ENCODE peak calls at places on chromosomes 6 and 20, in ten cellular contexts. One of them, this sample, is unnamed.

GRCh38 chr6:153210083-153210482 is 79.0 kb upstream of the RGS17 start:
- DNase-seq in PC-9: no peak
- DNase-seq in lower lobe of right lung: no peak
- DNase-seq in right atrium auricular region: no peak
- DNase-seq in cardiac fibroblast: peak
- DNase-seq in A549: no peak
- DNase-seq in AG09309: no peak
- DNase-seq in fibroblast of lung: peak
- DNase-seq in cardiac muscle cell: peak
- DNase-seq in psoas muscle: no peak
- DNase-seq in this sample: no peak

GRCh38 chr6:14373648-14374437 is 256.3 kb downstream of the CD83 start:
- DNase-seq in PC-9: no peak
- DNase-seq in lower lobe of right lung: no peak
- DNase-seq in right atrium auricular region: no peak
- DNase-seq in cardiac fibroblast: no peak
- DNase-seq in A549: no peak
- DNase-seq in AG09309: no peak
- DNase-seq in fibroblast of lung: no peak
- DNase-seq in cardiac muscle cell: no peak
- DNase-seq in psoas muscle: no peak
- DNase-seq in this sample: no peak

GRCh38 chr6:119340766-119341487 is 8.6 kb downstream of the MAN1A1 start:
- DNase-seq in PC-9: no peak
- DNase-seq in lower lobe of right lung: no peak
- DNase-seq in right atrium auricular region: no peak
- DNase-seq in cardiac fibroblast: no peak
- DNase-seq in A549: no peak
- DNase-seq in AG09309: no peak
- DNase-seq in fibroblast of lung: no peak
- DNase-seq in cardiac muscle cell: no peak
- DNase-seq in psoas muscle: no peak
- DNase-seq in this sample: no peak

GRCh38 chr20:8212286-8212685 is 80.2 kb downstream of the PLCB1 start:
- DNase-seq in PC-9: no peak
- DNase-seq in lower lobe of right lung: no peak
- DNase-seq in right atrium auricular region: no peak
- DNase-seq in cardiac fibroblast: peak
- DNase-seq in A549: no peak
- DNase-seq in AG09309: no peak
- DNase-seq in fibroblast of lung: peak
- DNase-seq in cardiac muscle cell: no peak
- DNase-seq in psoas muscle: no peak
- DNase-seq in this sample: no peak

GRCh38 chr20:30488941-30489601 is 768.4 kb upstream of the DEFB115 start:
- DNase-seq in PC-9: no peak
- DNase-seq in lower lobe of right lung: no peak
- DNase-seq in right atrium auricular region: no peak
- DNase-seq in cardiac fibroblast: no peak
- DNase-seq in A549: no peak
- DNase-seq in AG09309: no peak
- DNase-seq in fibroblast of lung: no peak
- DNase-seq in cardiac muscle cell: no peak
- DNase-seq in psoas muscle: no peak
- DNase-seq in this sample: no peak

GRCh38 chr6:40695114-40695513 is 108.0 kb upstream of the LRFN2 start:
- DNase-seq in PC-9: no peak
- DNase-seq in lower lobe of right lung: no peak
- DNase-seq in right atrium auricular region: no peak
- DNase-seq in cardiac fibroblast: no peak
- DNase-seq in A549: no peak
- DNase-seq in AG09309: no peak
- DNase-seq in fibroblast of lung: no peak
- DNase-seq in cardiac muscle cell: no peak
- DNase-seq in psoas muscle: no peak
- DNase-seq in this sample: no peak

GRCh38 chr6:125117818-125118217 is 35.8 kb upstream of the TPD52L1 start:
- DNase-seq in PC-9: no peak
- DNase-seq in lower lobe of right lung: no peak
- DNase-seq in right atrium auricular region: no peak
- DNase-seq in cardiac fibroblast: peak
- DNase-seq in A549: no peak
- DNase-seq in AG09309: no peak
- DNase-seq in fibroblast of lung: no peak
- DNase-seq in cardiac muscle cell: no peak
- DNase-seq in psoas muscle: no peak
- DNase-seq in this sample: peak

GRCh38 chr6:157563611-157564284 is 182.8 kb downstream of the ZDHHC14 start:
- DNase-seq in PC-9: no peak
- DNase-seq in lower lobe of right lung: no peak
- DNase-seq in right atrium auricular region: no peak
- DNase-seq in cardiac fibroblast: no peak
- DNase-seq in A549: no peak
- DNase-seq in AG09309: no peak
- DNase-seq in fibroblast of lung: no peak
- DNase-seq in cardiac muscle cell: no peak
- DNase-seq in psoas muscle: no peak
- DNase-seq in this sample: no peak

GRCh38 chr20:49838546-49838945 is 25.9 kb downstream of the SLC9A8 start:
- DNase-seq in PC-9: no peak
- DNase-seq in lower lobe of right lung: no peak
- DNase-seq in right atrium auricular region: no peak
- DNase-seq in cardiac fibroblast: no peak
- DNase-seq in A549: no peak
- DNase-seq in AG09309: no peak
- DNase-seq in fibroblast of lung: no peak
- DNase-seq in cardiac muscle cell: no peak
- DNase-seq in psoas muscle: no peak
- DNase-seq in this sample: no peak

GRCh38 chr6:151380848-151381205 is 10.5 kb downstream of the ZBTB2 start:
- DNase-seq in PC-9: no peak
- DNase-seq in lower lobe of right lung: no peak
- DNase-seq in right atrium auricular region: no peak
- DNase-seq in cardiac fibroblast: no peak
- DNase-seq in A549: no peak
- DNase-seq in AG09309: no peak
- DNase-seq in fibroblast of lung: no peak
- DNase-seq in cardiac muscle cell: no peak
- DNase-seq in psoas muscle: no peak
- DNase-seq in this sample: no peak

GRCh38 chr6:151381722-151382121 is 9.6 kb downstream of the ZBTB2 start:
- DNase-seq in PC-9: no peak
- DNase-seq in lower lobe of right lung: no peak
- DNase-seq in right atrium auricular region: no peak
- DNase-seq in cardiac fibroblast: no peak
- DNase-seq in A549: no peak
- DNase-seq in AG09309: no peak
- DNase-seq in fibroblast of lung: no peak
- DNase-seq in cardiac muscle cell: no peak
- DNase-seq in psoas muscle: no peak
- DNase-seq in this sample: no peak

GRCh38 chr6:151385177-151385576 is 6.2 kb downstream of the ZBTB2 start:
- DNase-seq in PC-9: no peak
- DNase-seq in lower lobe of right lung: no peak
- DNase-seq in right atrium auricular region: no peak
- DNase-seq in cardiac fibroblast: no peak
- DNase-seq in A549: no peak
- DNase-seq in AG09309: no peak
- DNase-seq in fibroblast of lung: no peak
- DNase-seq in cardiac muscle cell: no peak
- DNase-seq in psoas muscle: no peak
- DNase-seq in this sample: no peak

GRCh38 chr6:151387175-151387574 is 4.2 kb downstream of the ZBTB2 start:
- DNase-seq in PC-9: no peak
- DNase-seq in lower lobe of right lung: no peak
- DNase-seq in right atrium auricular region: no peak
- DNase-seq in cardiac fibroblast: no peak
- DNase-seq in A549: no peak
- DNase-seq in AG09309: no peak
- DNase-seq in fibroblast of lung: no peak
- DNase-seq in cardiac muscle cell: no peak
- DNase-seq in psoas muscle: no peak
- DNase-seq in this sample: no peak

GRCh38 chr6:151384151-151384550 is 7.2 kb downstream of the ZBTB2 start:
- DNase-seq in PC-9: no peak
- DNase-seq in lower lobe of right lung: no peak
- DNase-seq in right atrium auricular region: no peak
- DNase-seq in cardiac fibroblast: no peak
- DNase-seq in A549: no peak
- DNase-seq in AG09309: no peak
- DNase-seq in fibroblast of lung: no peak
- DNase-seq in cardiac muscle cell: no peak
- DNase-seq in psoas muscle: no peak
- DNase-seq in this sample: no peak
- H3K4me3 ChIP-seq in PC-9: no peak
- H3K4me3 ChIP-seq in lower lobe of right lung: no peak
- H3K4me3 ChIP-seq in right atrium auricular region: no peak
- H3K4me3 ChIP-seq in cardiac fibroblast: no peak
- H3K4me3 ChIP-seq in A549: no peak
- H3K4me3 ChIP-seq in AG09309: no peak
- H3K4me3 ChIP-seq in fibroblast of lung: no peak
- H3K4me3 ChIP-seq in cardiac muscle cell: no peak
- H3K4me3 ChIP-seq in psoas muscle: no peak
- H3K4me3 ChIP-seq in this sample: no peak

DNA sequence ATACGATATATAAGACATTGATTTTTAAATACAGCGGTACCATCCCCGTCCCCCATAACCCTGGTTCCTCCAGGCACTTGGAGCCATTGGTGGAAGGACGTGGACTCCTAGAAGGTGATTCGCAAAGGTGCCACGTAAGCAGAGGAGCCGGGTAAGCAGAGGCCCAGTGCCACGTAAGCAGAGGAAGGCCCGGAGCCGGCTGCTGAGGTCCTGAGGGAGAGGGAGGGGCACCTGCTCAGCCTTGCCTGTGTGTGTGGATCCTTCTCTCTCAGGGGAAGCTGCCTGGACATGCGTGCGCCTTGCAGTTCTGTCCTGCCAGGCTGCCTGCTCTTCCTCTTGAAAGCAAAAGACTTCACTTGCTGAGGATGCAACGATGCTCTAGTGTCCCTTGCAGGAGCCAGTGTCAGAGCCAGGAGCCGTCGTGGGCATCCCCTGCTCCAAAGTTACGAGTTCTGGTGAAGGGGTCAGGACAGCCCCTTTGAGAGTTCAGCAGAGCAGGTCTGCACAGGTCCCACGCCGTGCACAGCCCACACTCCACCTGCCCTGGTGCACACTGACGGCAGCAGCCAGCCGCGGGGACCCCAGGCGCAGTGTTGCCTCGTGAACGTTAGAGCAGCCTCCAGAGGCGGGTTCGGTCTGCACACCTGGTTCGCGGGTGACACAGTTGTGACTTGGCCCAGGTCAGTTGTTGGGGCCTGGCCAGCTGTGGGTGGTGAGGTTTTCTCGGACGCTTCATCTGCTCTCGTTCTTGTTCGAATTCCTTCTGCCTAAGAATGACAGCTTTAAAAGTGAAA is 1.8 kb upstream of the NKAIN4 start:
- DNase-seq in PC-9: no peak
- DNase-seq in lower lobe of right lung: no peak
- DNase-seq in right atrium auricular region: no peak
- DNase-seq in cardiac fibroblast: no peak
- DNase-seq in A549: no peak
- DNase-seq in AG09309: no peak
- DNase-seq in fibroblast of lung: no peak
- DNase-seq in cardiac muscle cell: no peak
- DNase-seq in psoas muscle: no peak
- DNase-seq in this sample: peak
- TF ChIP-seq CTCF in PC-9: no peak
- TF ChIP-seq CTCF in lower lobe of right lung: no peak
- TF ChIP-seq CTCF in right atrium auricular region: no peak
- TF ChIP-seq CTCF in cardiac fibroblast: no peak
- TF ChIP-seq CTCF in A549: no peak
- TF ChIP-seq CTCF in AG09309: no peak
- TF ChIP-seq CTCF in fibroblast of lung: no peak
- TF ChIP-seq CTCF in cardiac muscle cell: no peak
- TF ChIP-seq CTCF in psoas muscle: no peak
- TF ChIP-seq CTCF in this sample: no peak

GRCh38 chr20:62405108-62405980 is 1.7 kb downstream of the CABLES2 start:
- DNase-seq in PC-9: peak
- DNase-seq in lower lobe of right lung: no peak
- DNase-seq in right atrium auricular region: peak
- DNase-seq in cardiac fibroblast: peak
- DNase-seq in A549: peak
- DNase-seq in AG09309: no peak
- DNase-seq in fibroblast of lung: peak
- DNase-seq in cardiac muscle cell: peak
- DNase-seq in psoas muscle: peak
- DNase-seq in this sample: peak
- H3K4me3 ChIP-seq in PC-9: no peak
- H3K4me3 ChIP-seq in lower lobe of right lung: peak
- H3K4me3 ChIP-seq in right atrium auricular region: peak
- H3K4me3 ChIP-seq in cardiac fibroblast: no peak
- H3K4me3 ChIP-seq in A549: no peak
- H3K4me3 ChIP-seq in AG09309: no peak
- H3K4me3 ChIP-seq in fibroblast of lung: no peak
- H3K4me3 ChIP-seq in cardiac muscle cell: no peak
- H3K4me3 ChIP-seq in psoas muscle: peak
- H3K4me3 ChIP-seq in this sample: no peak

GRCh38 chr6:12923644-12924235 is 207.2 kb downstream of the PHACTR1 start:
- DNase-seq in PC-9: no peak
- DNase-seq in lower lobe of right lung: no peak
- DNase-seq in right atrium auricular region: no peak
- DNase-seq in cardiac fibroblast: no peak
- DNase-seq in A549: no peak
- DNase-seq in AG09309: no peak
- DNase-seq in fibroblast of lung: no peak
- DNase-seq in cardiac muscle cell: no peak
- DNase-seq in psoas muscle: no peak
- DNase-seq in this sample: peak

GRCh38 chr6:12924911-12925310 is 208.3 kb downstream of the PHACTR1 start:
- DNase-seq in PC-9: no peak
- DNase-seq in lower lobe of right lung: no peak
- DNase-seq in right atrium auricular region: no peak
- DNase-seq in cardiac fibroblast: no peak
- DNase-seq in A549: no peak
- DNase-seq in AG09309: no peak
- DNase-seq in fibroblast of lung: no peak
- DNase-seq in cardiac muscle cell: no peak
- DNase-seq in psoas muscle: no peak
- DNase-seq in this sample: no peak

GRCh38 chr6:12916001-12916400 is 199.4 kb downstream of the PHACTR1 start:
- DNase-seq in PC-9: no peak
- DNase-seq in lower lobe of right lung: no peak
- DNase-seq in right atrium auricular region: no peak
- DNase-seq in cardiac fibroblast: no peak
- DNase-seq in A549: no peak
- DNase-seq in AG09309: no peak
- DNase-seq in fibroblast of lung: no peak
- DNase-seq in cardiac muscle cell: no peak
- DNase-seq in psoas muscle: no peak
- DNase-seq in this sample: no peak

DNA sequence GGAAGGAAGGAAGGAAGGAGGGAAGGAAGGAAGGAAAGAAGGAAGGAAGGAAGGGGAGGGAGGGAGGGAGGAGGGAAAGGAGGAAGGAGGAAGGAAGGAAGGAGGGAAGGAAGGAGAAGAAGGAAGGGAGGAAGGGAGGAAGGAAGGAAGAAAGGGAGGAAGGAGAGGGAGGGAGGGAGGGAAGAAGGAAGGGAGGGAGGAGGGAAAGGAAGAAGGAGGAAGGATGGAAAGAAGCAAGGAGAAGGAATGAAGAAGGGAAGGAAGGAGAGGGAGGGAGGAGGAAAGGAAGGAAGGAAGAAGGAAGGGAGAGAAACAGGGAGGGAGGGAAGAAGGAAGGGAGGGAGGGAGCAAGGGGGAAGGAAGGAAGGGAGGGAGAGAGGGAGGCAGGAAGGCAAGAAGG is 204.9 kb downstream of the PHACTR1 start:
- DNase-seq in PC-9: no peak
- DNase-seq in lower lobe of right lung: no peak
- DNase-seq in right atrium auricular region: no peak
- DNase-seq in cardiac fibroblast: no peak
- DNase-seq in A549: no peak
- DNase-seq in AG09309: no peak
- DNase-seq in fibroblast of lung: no peak
- DNase-seq in cardiac muscle cell: no peak
- DNase-seq in psoas muscle: no peak
- DNase-seq in this sample: no peak
- TF ChIP-seq CTCF in PC-9: no peak
- TF ChIP-seq CTCF in lower lobe of right lung: no peak
- TF ChIP-seq CTCF in right atrium auricular region: no peak
- TF ChIP-seq CTCF in cardiac fibroblast: no peak
- TF ChIP-seq CTCF in A549: no peak
- TF ChIP-seq CTCF in AG09309: no peak
- TF ChIP-seq CTCF in fibroblast of lung: no peak
- TF ChIP-seq CTCF in cardiac muscle cell: no peak
- TF ChIP-seq CTCF in psoas muscle: no peak
- TF ChIP-seq CTCF in this sample: no peak